ENCODE peak calls at places on chromosomes 13 and 19, in six cellular contexts. One of them, this sample, is unnamed.

GRCh38 chr19:10769533-10770491 is 51.9 kb downstream of the DNM2 start:
- DNase-seq in pancreas: no peak
- DNase-seq in lung: no peak
- DNase-seq in cardiac muscle cell: peak; percentile 91
- DNase-seq in A549: no peak
- DNase-seq in body of pancreas: peak; percentile 83
- DNase-seq in this sample: peak; percentile 82

GRCh38 chr19:35033067-35034004 is 3.1 kb downstream of the SCN1B start:
- DNase-seq in pancreas: no peak
- DNase-seq in lung: no peak
- DNase-seq in cardiac muscle cell: no peak
- DNase-seq in A549: no peak
- DNase-seq in body of pancreas: no peak
- DNase-seq in this sample: no peak

GRCh38 chr13:94312511-94313191 is 166.8 kb downstream of the DCT start:
- DNase-seq in pancreas: no peak
- DNase-seq in lung: no peak
- DNase-seq in cardiac muscle cell: no peak
- DNase-seq in A549: no peak
- DNase-seq in body of pancreas: no peak
- DNase-seq in this sample: no peak

GRCh38 chr13:23428183-23428528 is 5.3 kb downstream of the SACS start:
- DNase-seq in pancreas: no peak
- DNase-seq in lung: no peak
- DNase-seq in cardiac muscle cell: no peak
- DNase-seq in A549: no peak
- DNase-seq in body of pancreas: no peak
- DNase-seq in this sample: no peak

GRCh38 chr19:33482486-33482885 is 39.1 kb downstream of the PEPD start:
- DNase-seq in pancreas: no peak
- DNase-seq in lung: no peak
- DNase-seq in cardiac muscle cell: no peak
- DNase-seq in A549: no peak
- DNase-seq in body of pancreas: no peak
- DNase-seq in this sample: no peak

GRCh38 chr13:67515895-67516294 is 285.8 kb upstream of the PCDH9 start:
- DNase-seq in pancreas: no peak
- DNase-seq in lung: no peak
- DNase-seq in cardiac muscle cell: no peak
- DNase-seq in A549: no peak
- DNase-seq in body of pancreas: no peak
- DNase-seq in this sample: no peak

GRCh38 chr13:112784811-112785418 is 95.1 kb downstream of the ATP11A start:
- DNase-seq in pancreas: no peak
- DNase-seq in lung: no peak
- DNase-seq in cardiac muscle cell: no peak
- DNase-seq in A549: no peak
- DNase-seq in body of pancreas: no peak
- DNase-seq in this sample: no peak

GRCh38 chr13:108733141-108733540 is 103.7 kb downstream of the MYO16 start:
- DNase-seq in pancreas: no peak
- DNase-seq in lung: no peak
- DNase-seq in cardiac muscle cell: no peak
- DNase-seq in A549: no peak
- DNase-seq in body of pancreas: no peak
- DNase-seq in this sample: no peak

GRCh38 chr19:15288146-15288963 is 44.0 kb downstream of the BRD4 start:
- DNase-seq in pancreas: no peak
- DNase-seq in lung: no peak
- DNase-seq in cardiac muscle cell: no peak
- DNase-seq in A549: no peak
- DNase-seq in body of pancreas: peak; percentile 38
- DNase-seq in this sample: no peak

GRCh38 chr19:45637890-45638667 is 1.1 kb downstream of the EML2 start:
- DNase-seq in pancreas: no peak
- DNase-seq in lung: no peak
- DNase-seq in cardiac muscle cell: no peak
- DNase-seq in A549: no peak
- DNase-seq in body of pancreas: peak; percentile 22
- DNase-seq in this sample: no peak

GRCh38 chr13:94660695-94661324 is 51.5 kb downstream of the SOX21 start:
- DNase-seq in pancreas: no peak
- DNase-seq in lung: no peak
- DNase-seq in cardiac muscle cell: no peak
- DNase-seq in A549: peak; percentile 11
- DNase-seq in body of pancreas: peak; percentile 12
- DNase-seq in this sample: no peak

GRCh38 chr19:4971424-4971793 is 2.5 kb downstream of the KDM4B start:
- DNase-seq in pancreas: no peak
- DNase-seq in lung: no peak
- DNase-seq in cardiac muscle cell: no peak
- DNase-seq in A549: no peak
- DNase-seq in body of pancreas: peak; percentile 49
- DNase-seq in this sample: no peak

DNA sequence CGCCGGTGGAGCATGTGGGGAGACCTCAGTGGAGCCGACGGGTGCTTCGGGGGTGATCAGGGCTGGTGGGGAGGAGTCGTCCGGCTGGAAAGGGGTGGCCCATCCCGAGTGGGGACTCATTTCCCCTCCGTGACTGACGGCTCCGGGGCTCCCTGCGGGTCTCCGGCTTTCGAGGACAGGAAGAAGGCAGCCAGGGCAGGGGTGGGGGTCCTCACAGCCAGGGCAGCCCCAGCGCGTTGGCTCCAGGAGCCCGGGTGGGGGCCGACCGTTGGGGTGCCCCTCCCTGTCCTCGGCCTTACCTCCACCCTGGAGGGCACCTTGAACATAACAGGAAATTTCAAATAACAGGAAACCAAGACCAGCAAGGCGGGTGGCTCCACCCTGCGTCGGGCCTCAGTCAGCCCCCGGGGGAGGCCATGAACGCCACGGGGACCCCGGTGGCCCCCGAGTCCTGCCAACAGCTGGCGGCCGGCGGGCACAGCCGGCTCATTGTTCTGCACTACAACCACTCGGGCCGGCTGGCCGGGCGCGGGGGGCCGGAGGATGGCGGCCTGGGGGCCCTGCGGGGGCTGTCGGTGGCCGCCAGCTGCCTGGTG is at the start of gene S1PR4:
- DNase-seq in pancreas: peak; percentile 73
- DNase-seq in lung: no peak
- DNase-seq in cardiac muscle cell: no peak
- DNase-seq in A549: no peak
- DNase-seq in body of pancreas: no peak
- DNase-seq in this sample: peak; percentile 56
- TF ChIP-seq CTCF in pancreas: no peak
- TF ChIP-seq CTCF in lung: no peak
- TF ChIP-seq CTCF in cardiac muscle cell: no peak
- TF ChIP-seq CTCF in A549: no peak
- TF ChIP-seq CTCF in body of pancreas: no peak
- TF ChIP-seq CTCF in this sample: no peak

GRCh38 chr19:3690551-3691371 is 9.5 kb downstream of the PIP5K1C start:
- DNase-seq in pancreas: no peak
- DNase-seq in lung: no peak
- DNase-seq in cardiac muscle cell: no peak
- DNase-seq in A549: no peak
- DNase-seq in body of pancreas: no peak
- DNase-seq in this sample: no peak

GRCh38 chr19:3684817-3685410 is 15.4 kb downstream of the PIP5K1C start:
- DNase-seq in pancreas: no peak
- DNase-seq in lung: no peak
- DNase-seq in cardiac muscle cell: no peak
- DNase-seq in A549: no peak
- DNase-seq in body of pancreas: no peak
- DNase-seq in this sample: no peak

GRCh38 chr19:3687393-3687773 is 12.9 kb downstream of the PIP5K1C start:
- DNase-seq in pancreas: no peak
- DNase-seq in lung: no peak
- DNase-seq in cardiac muscle cell: no peak
- DNase-seq in A549: no peak
- DNase-seq in body of pancreas: no peak
- DNase-seq in this sample: no peak

GRCh38 chr19:3691372-3691716 is 8.9 kb downstream of the PIP5K1C start:
- DNase-seq in pancreas: no peak
- DNase-seq in lung: no peak
- DNase-seq in cardiac muscle cell: no peak
- DNase-seq in A549: no peak
- DNase-seq in body of pancreas: no peak
- DNase-seq in this sample: no peak

DNA sequence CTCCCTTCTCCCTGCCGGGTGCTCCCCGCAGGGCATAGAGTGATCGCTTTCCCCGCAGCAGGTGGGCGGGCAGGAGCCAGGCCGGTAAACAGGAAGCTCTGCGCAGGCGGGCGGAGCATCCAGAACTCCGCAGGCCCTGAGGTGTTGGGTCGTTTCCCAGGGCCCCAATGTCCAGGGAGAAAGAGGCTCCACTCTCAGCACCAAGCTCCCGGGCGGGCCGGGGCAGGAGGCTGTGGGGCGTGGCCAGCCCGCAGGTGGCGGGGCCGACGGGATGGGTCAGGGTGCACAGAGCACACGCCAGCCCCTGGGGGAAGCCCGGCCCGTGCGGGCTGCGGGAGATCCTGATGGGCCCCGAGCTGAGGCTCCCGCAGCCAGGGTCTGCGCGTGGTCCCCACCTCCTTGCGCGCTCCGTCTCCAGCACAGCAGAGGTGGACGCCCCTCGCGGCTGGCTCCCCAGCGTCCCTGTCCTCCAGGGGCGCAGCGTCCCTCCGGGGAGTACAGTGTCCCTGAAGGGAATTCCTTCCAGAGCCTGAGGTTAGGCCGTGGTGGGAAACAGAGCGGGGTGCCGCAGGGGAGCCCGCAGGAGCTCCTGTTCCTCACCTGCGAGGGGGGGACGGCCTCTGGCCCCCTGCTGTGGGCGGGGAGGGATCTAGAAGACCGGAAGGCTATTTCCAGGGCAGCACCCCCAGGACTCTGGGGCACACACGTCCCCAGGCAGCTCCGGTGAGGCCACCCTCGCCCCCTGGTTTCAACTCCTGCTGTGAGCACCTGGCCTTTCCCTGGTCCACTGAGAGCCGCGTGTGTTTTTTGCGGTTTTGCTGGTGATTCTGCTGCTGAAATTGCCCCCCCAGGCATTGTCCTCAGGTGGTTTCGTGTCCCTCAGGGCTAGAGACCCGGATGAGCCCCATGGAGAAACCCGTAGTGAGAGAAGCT is 12.2 kb downstream of the PIP5K1C start:
- DNase-seq in pancreas: peak; percentile 70
- DNase-seq in lung: no peak
- DNase-seq in cardiac muscle cell: peak; percentile 32
- DNase-seq in A549: no peak
- DNase-seq in body of pancreas: peak; percentile 62
- DNase-seq in this sample: no peak
- H3K4me1 ChIP-seq in pancreas: no peaks in the 10 kb centered on the region
- H3K4me1 ChIP-seq in lung: no peaks in the 10 kb centered on the region
- H3K4me1 ChIP-seq in cardiac muscle cell: peaks cover 5% of the 10 kb centered on the region
- H3K4me1 ChIP-seq in A549: peaks cover 2% of the 10 kb centered on the region
- H3K4me1 ChIP-seq in body of pancreas: peaks cover 26% of the 10 kb centered on the region
- H3K4me1 ChIP-seq in this sample: no peaks in the 10 kb centered on the region

DNA sequence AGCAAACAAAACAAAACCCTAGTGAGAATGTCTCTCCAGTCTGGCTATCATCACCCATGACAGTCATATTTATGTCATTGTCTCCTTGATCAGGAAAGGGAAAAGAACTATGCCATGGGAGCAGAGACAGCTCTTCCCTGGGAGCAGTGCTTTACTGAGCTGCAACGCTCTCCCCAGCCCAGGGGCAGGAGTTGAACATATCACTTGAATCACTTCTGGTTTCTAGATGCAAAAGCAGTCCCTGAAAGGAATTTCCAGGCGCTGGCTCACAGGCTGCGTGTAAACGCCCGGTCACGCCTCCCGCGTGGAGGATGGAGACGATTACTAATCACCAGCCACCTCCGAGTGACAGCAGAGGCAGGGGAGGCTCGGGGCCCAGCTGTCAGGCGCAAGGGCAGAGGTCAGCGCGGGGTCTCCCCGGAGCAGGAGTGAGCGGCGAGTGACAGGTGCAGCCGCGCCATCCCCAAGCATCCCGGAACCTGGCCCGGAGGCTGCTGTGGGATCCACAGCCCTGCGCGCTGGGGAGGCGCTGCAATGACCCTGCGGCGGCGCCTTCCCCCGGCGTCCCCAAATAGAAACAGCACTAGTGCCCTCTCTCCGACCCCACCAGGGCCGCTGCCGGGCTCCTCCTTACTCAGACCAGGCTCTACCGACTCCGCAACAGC is 23.5 kb upstream of the DCLK1 start:
- DNase-seq in pancreas: peak; percentile 38
- DNase-seq in lung: no peak
- DNase-seq in cardiac muscle cell: peak; percentile 70
- DNase-seq in A549: no peak
- DNase-seq in body of pancreas: no peak
- DNase-seq in this sample: peak; percentile 23
- H3K4me3 ChIP-seq in pancreas: no peak overlapping the region
- H3K4me3 ChIP-seq in lung: no peak overlapping the region
- H3K4me3 ChIP-seq in cardiac muscle cell: no peak overlapping the region
- H3K4me3 ChIP-seq in A549: no peak overlapping the region
- H3K4me3 ChIP-seq in body of pancreas: no peak overlapping the region
- H3K4me3 ChIP-seq in this sample: peak overlapping the region; percentile 36

GRCh38 chr19:13869324-13869723 is 7.6 kb upstream of the NANOS3 start:
- DNase-seq in pancreas: no peak
- DNase-seq in lung: no peak
- DNase-seq in cardiac muscle cell: no peak
- DNase-seq in A549: no peak
- DNase-seq in body of pancreas: no peak
- DNase-seq in this sample: no peak

GRCh38 chr19:13875824-13876223 is 1.1 kb upstream of the NANOS3 start:
- DNase-seq in pancreas: no peak
- DNase-seq in lung: no peak
- DNase-seq in cardiac muscle cell: no peak
- DNase-seq in A549: no peak
- DNase-seq in body of pancreas: no peak
- DNase-seq in this sample: no peak

GRCh38 chr19:13872339-13872694 is 4.6 kb upstream of the NANOS3 start:
- DNase-seq in pancreas: no peak
- DNase-seq in lung: no peak
- DNase-seq in cardiac muscle cell: no peak
- DNase-seq in A549: no peak
- DNase-seq in body of pancreas: no peak
- DNase-seq in this sample: no peak

GRCh38 chr19:13873776-13874515 is 3.0 kb upstream of the NANOS3 start:
- DNase-seq in pancreas: no peak
- DNase-seq in lung: no peak
- DNase-seq in cardiac muscle cell: no peak
- DNase-seq in A549: no peak
- DNase-seq in body of pancreas: no peak
- DNase-seq in this sample: no peak

DNA sequence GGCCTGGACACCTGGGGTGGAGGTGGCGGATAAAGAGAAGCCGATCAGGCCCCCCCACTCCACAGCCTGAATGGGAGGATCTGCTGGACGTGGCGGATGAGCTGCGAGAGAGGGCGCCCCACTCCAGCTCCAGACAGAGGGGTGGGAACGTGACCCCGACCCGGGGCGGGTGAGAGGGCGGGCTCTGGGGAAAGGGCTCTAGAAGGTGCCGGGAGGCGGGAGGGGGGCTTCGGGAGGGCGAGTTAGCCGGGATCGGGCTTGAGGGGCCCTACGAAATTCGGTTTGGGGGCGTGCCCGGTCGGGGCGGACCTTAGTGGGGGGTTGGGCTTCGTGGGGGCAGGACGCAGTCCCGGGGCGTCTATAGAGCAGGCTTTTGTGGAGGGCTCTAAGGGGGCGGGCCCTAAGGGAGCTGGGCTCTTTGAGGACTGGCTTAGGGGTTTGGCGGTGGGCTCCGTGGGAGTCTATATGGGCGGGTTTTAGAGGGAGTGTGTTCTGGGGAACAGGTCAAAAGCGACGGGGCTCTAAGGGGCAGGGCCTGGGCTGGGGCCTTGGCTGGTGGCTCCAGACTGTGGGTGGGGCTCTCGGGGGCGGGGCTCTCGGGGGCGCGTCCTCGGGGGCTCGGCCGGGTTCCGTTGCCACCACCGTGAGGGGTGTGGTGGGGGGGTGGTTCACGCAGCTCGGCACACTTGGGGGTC is 4.1 kb upstream of the NANOS3 start:
- DNase-seq in pancreas: peak; percentile 74
- DNase-seq in lung: no peak
- DNase-seq in cardiac muscle cell: peak; percentile 70
- DNase-seq in A549: peak; percentile 71
- DNase-seq in body of pancreas: peak; percentile 46
- DNase-seq in this sample: no peak
- TF ChIP-seq CTCF in pancreas: no peak
- TF ChIP-seq CTCF in lung: no peak
- TF ChIP-seq CTCF in cardiac muscle cell: peak; percentile 29
- TF ChIP-seq CTCF in A549: peak; percentile 37
- TF ChIP-seq CTCF in body of pancreas: peak; percentile 10
- TF ChIP-seq CTCF in this sample: no peak